ENCODE peak calls at places on chromosomes 5 and 9, in five cellular contexts. F is body of pancreas, R is breast epithelium, X is heart left ventricle, G is mammary epithelial cell. A is an unnamed sample.

GRCh38 chr9:136326777-136327312 is 494 bp upstream of the GPSM1 start:
- DNase-seq in R (no peak), G (no peak), F (no peak), X (no peak), A (peak; percentile 78)

GRCh38 chr9:112884721-112885120 is 6.0 kb downstream of the SLC46A2 start:
- DNase-seq in G (peak; percentile 35), F (no peak), R (no peak), X (no peak), A (no peak)

GRCh38 chr5:17497446-17497845 is 585 bp upstream of the TAF11L2 start:
- DNase-seq in X (no peak), G (no peak), R (no peak), F (no peak), A (no peak)

GRCh38 chr5:142120247-142120935 is 11.8 kb downstream of the NDFIP1 start:
- DNase-seq in F (no peak), G (no peak), R (no peak), X (no peak), A (no peak)

GRCh38 chr5:72402381-72402890 is 82.3 kb downstream of the PTCD2 start:
- DNase-seq in F (no peak), G (peak; percentile 76), X (no peak), R (no peak), A (no peak)

GRCh38 chr9:98118640-98119601 is at the start of gene TRIM14:
- DNase-seq in G (peak; percentile 64), R (no peak), X (peak; percentile 49), F (peak; percentile 52), A (peak; percentile 87)

GRCh38 chr5:757931-758697 is 26.4 kb downstream of the ZDHHC11B start:
- DNase-seq in F (no peak), R (peak; percentile 79), G (no peak), X (peak; percentile 93), A (peak; percentile 90)

GRCh38 chr5:116296335-116297072 is 211.7 kb downstream of the COMMD10 start:
- DNase-seq in F (no peak), G (no peak), R (no peak), X (no peak), A (no peak)

GRCh38 chr9:131728961-131729360 is 10.9 kb downstream of the RAPGEF1 start:
- DNase-seq in R (no peak), G (no peak), F (no peak), X (no peak), A (no peak)

GRCh38 chr9:80866121-80866520 is 823.2 kb downstream of the TLE1 start:
- DNase-seq in G (peak; percentile 46), F (no peak), X (no peak), R (no peak), A (no peak)

GRCh38 chr5:150622157-150622556 is 18.3 kb upstream of the SYNPO start:
- DNase-seq in G (no peak), X (no peak), F (no peak), R (no peak), A (no peak)

GRCh38 chr5:150623152-150623877 is 17.1 kb upstream of the SYNPO start:
- DNase-seq in F (no peak), R (no peak), X (no peak), G (no peak), A (no peak)

GRCh38 chr5:150624334-150625163 is 15.9 kb upstream of the SYNPO start:
- DNase-seq in R (no peak), F (no peak), X (no peak), G (no peak), A (no peak)

GRCh38 chr5:150625164-150625535 is 15.3 kb upstream of the SYNPO start:
- DNase-seq in F (peak; percentile 56), G (no peak), R (no peak), X (peak; percentile 80), A (no peak)

DNA sequence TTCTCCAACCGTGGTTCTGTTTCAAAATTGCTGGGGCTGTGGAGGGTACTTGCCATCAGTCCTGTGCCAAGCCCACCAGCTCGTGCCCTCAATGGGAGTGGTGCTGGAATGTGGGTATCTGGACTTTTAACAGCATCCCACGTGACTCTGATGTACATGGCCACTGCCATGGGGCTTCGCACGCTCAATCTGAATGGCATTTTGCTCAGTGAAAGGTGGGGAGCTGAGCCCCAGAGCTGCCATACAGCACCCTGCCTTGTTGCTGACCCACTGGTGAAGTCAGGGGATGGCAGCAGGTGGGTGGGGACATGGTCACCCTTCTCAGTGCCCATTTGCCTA is 16.6 kb upstream of the SYNPO start:
- DNase-seq in X (no peak), F (no peak), G (no peak), R (no peak), A (no peak)
- H3K4me1 ChIP-seq in X (peaks cover 51% of the 10 kb centered on the region), F (peaks cover 66% of the 10 kb centered on the region), G (peaks cover 7% of the 10 kb centered on the region), R (peaks cover 3% of the 10 kb centered on the region), A (peaks cover 6% of the 10 kb centered on the region)

GRCh38 chr5:149271717-149272558 is at the start of gene AFAP1L1:
- DNase-seq in G (peak; percentile 44), R (no peak), X (peak; percentile 88), F (peak; percentile 44), A (peak; percentile 85)
- H3K27ac ChIP-seq in G (peak within 1 kb of the TSS; percentile 63), R (peak within 1 kb of the TSS; percentile 72), X (peak within 1 kb of the TSS; percentile 98), F (peak within 1 kb of the TSS; percentile 40), A (peak within 1 kb of the TSS; percentile 63)

DNA sequence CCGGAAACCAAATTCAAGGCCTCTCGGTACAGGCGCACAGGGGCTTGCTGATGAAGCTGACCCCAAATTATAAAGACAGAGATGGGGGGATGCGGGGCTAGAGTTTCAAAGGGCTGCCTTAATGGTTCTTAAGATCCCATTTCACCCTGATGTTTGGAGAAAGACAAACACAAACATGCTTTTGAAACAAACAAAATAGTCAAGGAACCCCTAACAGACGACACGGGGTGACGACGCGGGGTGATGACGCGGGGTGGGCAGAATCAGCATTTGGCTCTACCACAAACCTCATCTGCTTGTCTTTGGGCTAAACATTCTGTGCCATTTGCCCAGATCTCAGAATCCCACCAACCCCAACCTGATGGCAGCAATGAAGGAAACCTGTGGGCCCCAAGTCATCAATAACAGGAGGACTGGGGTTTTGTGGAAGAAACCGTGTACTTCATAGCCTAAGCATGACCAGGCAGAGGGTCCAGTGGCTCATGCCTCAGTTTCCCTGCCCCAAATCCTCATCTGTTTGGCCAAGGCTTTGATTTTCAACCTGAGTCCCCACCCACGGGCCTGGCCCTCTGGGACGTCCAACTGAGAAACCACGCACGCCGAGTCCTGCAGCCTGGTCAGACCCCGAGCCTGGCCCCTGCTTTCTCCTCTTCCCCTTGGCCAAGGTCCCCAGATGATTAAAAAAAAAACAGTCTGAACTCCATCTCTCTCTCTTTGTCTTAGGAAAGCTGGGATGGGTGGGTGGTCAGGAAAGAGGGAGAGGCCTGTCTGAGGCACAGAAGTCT is 148.5 kb downstream of the COL23A1 start:
- DNase-seq in R (no peak), X (no peak), F (no peak), G (no peak), A (no peak)
- H3K4me1 ChIP-seq in R (no peaks in the 10 kb centered on the region), X (no peaks in the 10 kb centered on the region), F (no peaks in the 10 kb centered on the region), G (no peaks in the 10 kb centered on the region), A (no peaks in the 10 kb centered on the region)

DNA sequence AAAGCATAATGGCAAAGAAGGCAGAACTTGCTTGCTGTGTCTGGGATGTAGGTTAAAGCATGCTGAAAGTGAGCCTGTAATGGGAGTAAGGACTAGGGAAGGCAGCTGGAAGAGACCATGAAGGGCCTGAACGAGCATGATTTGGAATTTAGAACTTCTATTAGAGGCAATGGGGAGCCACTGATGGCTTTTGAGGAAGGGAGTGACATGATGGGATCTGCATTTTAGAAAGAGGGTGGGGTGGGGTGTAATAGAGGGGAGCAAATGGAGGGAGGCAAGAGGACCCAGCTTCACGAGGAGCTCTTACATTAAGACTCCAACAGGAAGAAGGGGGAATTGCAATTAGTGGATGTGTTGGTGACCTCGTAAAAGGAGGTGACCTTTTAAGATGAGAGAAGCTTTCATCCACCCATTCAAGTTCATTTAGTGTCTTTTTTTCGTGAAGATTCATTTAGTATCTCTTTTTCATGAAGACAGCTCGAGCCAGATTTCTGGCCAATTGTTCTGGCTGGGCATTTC is 13.6 kb upstream of the GABRP start:
- DNase-seq in G (no peak), R (no peak), X (no peak), F (no peak), A (no peak)
- H3K27ac ChIP-seq in G (no peak overlapping the region), R (no peak overlapping the region), X (no peak overlapping the region), F (no peak overlapping the region), A (no peak overlapping the region)